ENCODE peak calls at places on chromosomes 3 and 15, in seven cellular contexts. T, U, R, H, W, V and F are unnamed samples.

GRCh38 chr3:45119824-45120614 is 26.2 kb downstream of the CDCP1 start:
- DNase-seq in T (no peak), U (no peak), R (peak; percentile 58), H (no peak), W (no peak), V (no peak), F (no peak)

GRCh38 chr3:29183346-29184087 is 97.4 kb upstream of the RBMS3 start:
- DNase-seq in T (no peak), U (no peak), R (no peak), H (no peak), W (no peak), V (no peak), F (no peak)

GRCh38 chr15:78432664-78433063 is 5.4 kb upstream of the IREB2 start:
- DNase-seq in T (no peak), U (no peak), R (no peak), H (no peak), W (no peak), V (no peak), F (no peak)

GRCh38 chr15:83206387-83206970 is 1.1 kb downstream of the HDGFL3 start:
- DNase-seq in T (peak; percentile 12), U (no peak), R (no peak), H (no peak), W (no peak), V (no peak), F (no peak)

GRCh38 chr15:66006986-66007385 is 137.7 kb downstream of the RAB11A start:
- DNase-seq in T (no peak), U (no peak), R (no peak), H (no peak), W (no peak), V (no peak), F (no peak)

GRCh38 chr3:25831578-25831977 is 41.7 kb downstream of the OXSM start:
- DNase-seq in T (no peak), U (no peak), R (no peak), H (peak; percentile 31), W (no peak), V (no peak), F (no peak)

GRCh38 chr15:99644913-99645549 is 79.2 kb downstream of the MEF2A start:
- DNase-seq in T (no peak), U (no peak), R (no peak), H (no peak), W (no peak), V (no peak), F (no peak)

GRCh38 chr3:127457094-127457475 is 133.4 kb downstream of the TPRA1 start:
- DNase-seq in T (no peak), U (no peak), R (no peak), H (no peak), W (peak; percentile 66), V (peak; percentile 13), F (no peak)

GRCh38 chr3:12629560-12629959 is 34.4 kb downstream of the RAF1 start:
- DNase-seq in T (no peak), U (no peak), R (no peak), H (no peak), W (peak; percentile 62), V (no peak), F (no peak)

GRCh38 chr3:48747015-48747615 is 30.1 kb upstream of the IP6K2 start:
- DNase-seq in T (no peak), U (no peak), R (peak; percentile 29), H (no peak), W (no peak), V (no peak), F (no peak)

GRCh38 chr3:143002083-143002712 is 828 bp downstream of the U2SURP start:
- DNase-seq in T (peak; percentile 32), U (no peak), R (peak; percentile 47), H (no peak), W (no peak), V (no peak), F (no peak)

GRCh38 chr3:117036259-117036799 is 326.8 kb downstream of the TUSC7 start:
- DNase-seq in T (no peak), U (no peak), R (no peak), H (no peak), W (no peak), V (peak; percentile 17), F (no peak)

GRCh38 chr15:39291036-39291435 is 289.8 kb upstream of the THBS1 start:
- DNase-seq in T (no peak), U (no peak), R (no peak), H (no peak), W (no peak), V (no peak), F (no peak)

GRCh38 chr15:66269326-66270090 is 16.0 kb upstream of the MEGF11 start:
- DNase-seq in T (no peak), U (no peak), R (no peak), H (peak; percentile 70), W (no peak), V (peak; percentile 40), F (no peak)

GRCh38 chr3:123322866-123323265 is 121.1 kb downstream of the SEC22A start:
- DNase-seq in T (no peak), U (no peak), R (no peak), H (no peak), W (no peak), V (no peak), F (no peak)

GRCh38 chr15:69554321-69554961 is 101.8 kb downstream of the RPLP1 start:
- DNase-seq in T (no peak), U (no peak), R (peak; percentile 14), H (no peak), W (peak; percentile 40), V (peak; percentile 66), F (no peak)

GRCh38 chr15:39511915-39512260 is 69.0 kb upstream of the THBS1 start:
- DNase-seq in T (no peak), U (no peak), R (no peak), H (no peak), W (no peak), V (no peak), F (no peak)

GRCh38 chr15:74982183-74982582 is 13.2 kb upstream of the SCAMP5 start:
- DNase-seq in T (no peak), U (no peak), R (no peak), H (no peak), W (no peak), V (no peak), F (no peak)

GRCh38 chr15:100849021-100849831 is 30.4 kb upstream of the ALDH1A3 start:
- DNase-seq in T (peak; percentile 51), U (no peak), R (no peak), H (no peak), W (peak; percentile 37), V (peak; percentile 72), F (peak; percentile 32)

GRCh38 chr15:67900621-67901147 is 60.8 kb upstream of the RNU6-1 start:
- DNase-seq in T (no peak), U (no peak), R (no peak), H (no peak), W (no peak), V (no peak), F (no peak)

GRCh38 chr3:28786446-28786845 is 437.8 kb upstream of the AZI2 start:
- DNase-seq in T (no peak), U (no peak), R (no peak), H (no peak), W (no peak), V (no peak), F (no peak)

GRCh38 chr15:66883322-66883911 is 181.4 kb downstream of the SMAD6 start:
- DNase-seq in T (no peak), U (peak; percentile 89), R (peak; percentile 77), H (peak; percentile 98), W (peak; percentile 86), V (peak; percentile 71), F (no peak)

GRCh38 chr3:194731496-194732073 is 45.9 kb downstream of the FAM43A start:
- DNase-seq in T (no peak), U (no peak), R (no peak), H (no peak), W (no peak), V (no peak), F (no peak)

GRCh38 chr3:155870945-155871745 is 695 bp downstream of the GMPS start:
- DNase-seq in T (no peak), U (no peak), R (no peak), H (no peak), W (peak; percentile 58), V (peak; percentile 64), F (peak; percentile 44)

GRCh38 chr3:31645233-31645632 is 112.5 kb downstream of the STT3B start:
- DNase-seq in T (no peak), U (no peak), R (no peak), H (no peak), W (no peak), V (no peak), F (no peak)

DNA sequence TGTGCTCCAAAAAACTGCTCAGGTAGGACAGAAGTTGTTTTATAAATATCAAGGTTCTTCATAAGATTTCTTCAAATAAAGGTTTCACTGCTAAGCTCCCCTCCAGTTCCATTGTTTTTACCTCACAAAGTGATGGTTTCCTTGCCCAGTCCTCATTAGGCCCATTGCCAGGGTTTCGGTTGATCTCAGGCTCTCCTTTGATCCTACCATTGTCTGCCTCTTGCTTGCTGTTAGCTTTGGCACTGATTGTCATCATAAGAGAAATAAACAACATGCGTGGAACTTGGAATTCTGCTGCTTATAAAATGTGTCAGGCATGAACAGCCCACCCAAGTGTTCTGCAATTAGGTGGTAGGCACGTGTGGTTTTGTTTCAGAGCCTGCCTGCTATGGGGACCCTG is 107.6 kb upstream of the BFSP2 start:
- DNase-seq in T (no peak), U (no peak), R (no peak), H (no peak), W (no peak), V (no peak), F (no peak)
- TF ChIP-seq POLR2AphosphoS5 in T (no peak), U (no peak), R (no peak), H (no peak), W (no peak), V (no peak), F (no peak)

GRCh38 chr3:157335677-157336076 is 101.0 kb upstream of the PTX3 start:
- DNase-seq in T (no peak), U (peak; percentile 51), R (no peak), H (no peak), W (no peak), V (no peak), F (no peak)
- TF ChIP-seq POLR2A in T (no peak), U (no peak), R (no peak), H (no peak), W (no peak), V (no peak), F (no peak)

GRCh38 chr3:54863806-54864205 is 64.1 kb downstream of the LRTM1 start:
- DNase-seq in T (no peak), U (no peak), R (no peak), H (no peak), W (no peak), V (no peak), F (no peak)
- TF ChIP-seq POLR2AphosphoS5 in T (no peak), U (no peak), R (no peak), H (no peak), W (no peak), V (no peak), F (no peak)

GRCh38 chr3:197298341-197298857 is at the start of gene DLG1:
- DNase-seq in T (peak; percentile 80), U (peak; percentile 74), R (peak; percentile 88), H (peak; percentile 92), W (peak; percentile 95), V (peak; percentile 95), F (peak; percentile 77)
- TF ChIP-seq POLR2A in T (peak; percentile 50), U (peak; percentile 70), R (peak; percentile 87), H (peak; percentile 21), W (no peak), V (peak; percentile 69), F (peak; percentile 77)

DNA sequence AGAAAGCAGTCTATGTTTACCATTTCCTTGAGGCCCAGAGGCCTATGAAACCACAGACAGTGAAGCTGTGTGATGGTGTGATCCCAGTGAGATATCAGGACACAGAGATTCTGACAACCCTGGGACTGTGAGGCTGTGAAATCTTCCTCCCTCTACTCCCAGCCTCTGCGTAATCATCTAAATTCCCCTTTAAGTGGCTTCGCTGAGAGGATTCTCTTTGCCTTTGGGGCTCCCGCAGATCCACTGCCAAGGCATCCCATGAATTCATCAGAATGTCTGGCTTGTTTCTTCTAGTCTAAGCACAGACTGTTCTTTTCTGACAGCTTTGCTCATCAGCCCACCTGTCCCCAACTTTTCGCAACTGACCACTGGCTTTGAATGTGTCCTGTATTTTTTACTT is 901.2 kb upstream of the NR2F2 start:
- DNase-seq in T (no peak), U (no peak), R (no peak), H (no peak), W (no peak), V (no peak), F (no peak)
- TF ChIP-seq POLR2AphosphoS5 in T (no peak), U (no peak), R (no peak), H (no peak), W (no peak), V (no peak), F (no peak)